ENCODE peak calls at places on chromosomes 3 and 15, in nine cellular contexts. H is uterus, Y is spleen, X is BJ, B is stomach, W is neural progenitor cell, U is HL-60, E is suprapubic skin, D is tibial nerve. C is an unnamed sample.

GRCh38 chr15:88257311-88257901 is 867 bp upstream of the NTRK3 start:
- DNase-seq in H (no peak), X (no peak), B (no peak), U (no peak), D (no peak), E (no peak), Y (no peak), W (peak; percentile 45), C (no peak)

GRCh38 chr15:90571063-90571541 is 41.4 kb downstream of the CRTC3 start:
- DNase-seq in U (no peak), E (peak; percentile 82), X (peak; percentile 40), H (no peak), B (no peak), D (no peak), Y (peak; percentile 75), W (no peak), C (no peak)

GRCh38 chr3:99730870-99731269 is 86.8 kb upstream of the CMSS1 start:
- DNase-seq in Y (no peak), X (no peak), D (no peak), W (no peak), E (no peak), H (no peak), U (no peak), B (no peak), C (no peak)

GRCh38 chr15:39624806-39625205 is 43.9 kb downstream of the THBS1 start:
- DNase-seq in E (no peak), H (peak; percentile 64), D (peak; percentile 17), Y (peak; percentile 78), W (no peak), U (no peak), X (peak; percentile 84), B (peak; percentile 39), C (peak; percentile 85)

GRCh38 chr3:183650554-183650953 is 15.1 kb downstream of the KLHL24 start:
- DNase-seq in H (no peak), B (no peak), W (no peak), X (no peak), E (no peak), U (no peak), D (no peak), Y (no peak), C (no peak)

GRCh38 chr3:175792245-175792644 is 933.1 kb downstream of the NAALADL2 start:
- DNase-seq in Y (no peak), E (no peak), B (no peak), H (no peak), D (no peak), U (no peak), X (no peak), W (no peak), C (no peak)

GRCh38 chr15:38217181-38217580 is 35.5 kb upstream of the SPRED1 start:
- DNase-seq in Y (no peak), B (no peak), D (no peak), W (no peak), X (no peak), E (no peak), H (no peak), U (no peak), C (peak; percentile 69)

GRCh38 chr3:64268926-64269325 is 43.7 kb upstream of the PRICKLE2 start:
- DNase-seq in Y (no peak), X (no peak), U (no peak), D (no peak), H (no peak), W (no peak), E (no peak), B (no peak), C (no peak)

DNA sequence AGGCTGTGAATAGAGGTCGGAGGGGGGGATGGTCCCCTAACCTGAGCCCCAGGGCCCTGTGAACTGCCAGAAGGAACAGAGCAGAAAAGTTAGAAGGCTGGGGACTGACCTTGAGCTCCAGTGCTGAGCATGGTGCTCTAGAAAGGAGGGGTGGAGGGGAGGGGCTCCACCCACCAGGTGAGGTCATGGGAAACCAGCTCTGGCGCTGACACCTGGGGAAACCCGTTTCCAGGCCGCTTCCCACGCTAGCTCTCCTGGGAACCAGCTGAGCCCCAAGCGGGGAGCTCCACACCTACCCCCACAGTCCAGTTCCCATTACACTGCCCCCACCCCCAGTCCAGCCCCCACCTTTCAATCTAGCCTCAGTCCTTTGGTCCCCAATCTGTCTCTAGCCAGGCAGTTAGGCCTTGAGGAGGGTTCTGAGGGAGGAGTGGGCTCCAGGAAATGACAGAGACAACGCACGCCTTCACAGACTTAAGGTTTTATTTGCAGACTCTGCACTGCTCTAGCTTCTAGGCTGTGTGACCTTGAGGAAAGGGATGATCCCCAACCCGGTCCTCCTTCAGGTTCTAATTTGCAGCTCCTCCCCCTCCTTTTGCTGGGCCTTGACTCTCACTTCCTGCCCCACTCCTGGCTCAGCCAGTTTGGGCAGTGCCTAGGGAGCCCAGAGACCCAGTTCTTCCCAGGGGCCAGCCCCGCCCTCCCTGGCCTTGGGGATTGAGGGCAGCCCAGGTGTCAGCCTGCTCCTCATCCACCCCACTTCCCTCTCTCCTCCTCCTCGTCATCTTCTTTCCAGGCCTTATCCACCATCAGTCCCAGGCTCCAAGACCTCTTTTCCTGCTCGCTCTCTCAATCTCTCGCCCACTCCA is 2.1 kb downstream of the RHOV start:
- DNase-seq in B (peak; percentile 85), X (no peak), D (no peak), U (no peak), Y (no peak), W (no peak), H (no peak), E (no peak), C (peak; percentile 94)
- H3K4me3 ChIP-seq in B (no peak overlapping the region), X (no peak overlapping the region), D (no peak overlapping the region), U (no peak overlapping the region), Y (no peak overlapping the region), W (no peak overlapping the region), H (no peak overlapping the region), E (peak overlapping the region; percentile 65), C (peak overlapping the region; percentile 70)

GRCh38 chr15:26771917-26772587 is 814 bp downstream of the GABRB3 start:
- DNase-seq in Y (no peak), W (no peak), U (no peak), B (no peak), X (no peak), E (no peak), D (no peak), H (no peak), C (no peak)

GRCh38 chr15:26773917-26774316 is 1.1 kb upstream of the GABRB3 start:
- DNase-seq in X (no peak), Y (no peak), H (no peak), U (no peak), B (no peak), D (no peak), E (no peak), W (peak; percentile 69), C (no peak)

GRCh38 chr15:26771168-26771916 is 1.5 kb downstream of the GABRB3 start:
- DNase-seq in H (no peak), D (no peak), Y (no peak), E (no peak), U (no peak), X (no peak), B (peak; percentile 35), W (peak; percentile 94), C (no peak)

GRCh38 chr15:26772588-26773484 is at the start of gene GABRB3:
- DNase-seq in W (peak; percentile 89), X (no peak), Y (no peak), B (peak; percentile 69), E (no peak), D (no peak), U (no peak), H (no peak), C (no peak)

GRCh38 chr15:26773485-26773877 is 615 bp upstream of the GABRB3 start:
- DNase-seq in E (no peak), W (peak; percentile 52), Y (no peak), U (no peak), D (no peak), B (no peak), X (no peak), H (no peak), C (no peak)
- H3K27me3 ChIP-seq in E (peaks cover 48% of the 10 kb centered on the region), W (peaks cover 11% of the 10 kb centered on the region), Y (peaks cover 40% of the 10 kb centered on the region), U (peaks cover 12% of the 10 kb centered on the region), D (peaks cover 46% of the 10 kb centered on the region), B (peaks cover 62% of the 10 kb centered on the region), X (no peaks in the 10 kb centered on the region), H (no peaks in the 10 kb centered on the region), C (peaks cover 3% of the 10 kb centered on the region)

GRCh38 chr3:167712445-167712844 is 22.2 kb downstream of the PDCD10 start:
- DNase-seq in W (no peak), D (no peak), B (no peak), E (no peak), Y (no peak), H (no peak), X (no peak), U (no peak), C (no peak)

GRCh38 chr3:167716920-167717319 is 17.8 kb downstream of the PDCD10 start:
- DNase-seq in X (no peak), D (no peak), E (no peak), Y (no peak), H (no peak), B (no peak), U (no peak), W (no peak), C (no peak)

GRCh38 chr3:167711439-167711838 is 23.3 kb downstream of the PDCD10 start:
- DNase-seq in D (no peak), U (no peak), X (no peak), W (no peak), Y (no peak), H (no peak), E (no peak), B (no peak), C (no peak)

GRCh38 chr3:167718582-167718981 is 16.1 kb downstream of the PDCD10 start:
- DNase-seq in H (no peak), D (no peak), E (no peak), W (no peak), X (no peak), Y (no peak), U (no peak), B (no peak), C (no peak)

DNA sequence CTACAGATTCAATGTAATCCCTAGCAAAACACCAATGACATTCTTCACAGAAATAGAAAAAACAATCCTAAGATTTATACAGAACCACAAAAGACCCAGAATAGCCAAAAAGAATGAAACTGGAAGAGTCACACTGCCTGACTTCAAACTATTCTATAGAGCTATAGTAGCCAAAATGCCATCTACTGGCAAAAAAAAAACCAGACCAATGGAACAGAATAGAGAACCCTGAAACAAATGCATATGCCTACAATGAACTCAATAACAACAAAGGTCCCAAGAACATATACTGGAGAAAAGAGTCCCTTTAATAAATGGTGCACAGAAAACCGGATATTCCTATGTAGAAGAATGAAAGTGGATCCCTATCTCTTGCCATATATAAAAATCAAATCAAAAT is 19.8 kb downstream of the PDCD10 start:
- DNase-seq in W (no peak), X (no peak), D (no peak), U (no peak), Y (no peak), E (no peak), H (no peak), B (no peak), C (no peak)
- TF ChIP-seq CTCF in W (no peak), X (no peak), D (no peak), U (no peak), Y (no peak), E (no peak), H (no peak), B (no peak), C (no peak)

GRCh38 chr15:63601727-63602185 is 4.6 kb downstream of the FBXL22 start:
- DNase-seq in H (no peak), U (no peak), W (no peak), E (no peak), Y (no peak), D (no peak), B (no peak), X (no peak), C (no peak)

GRCh38 chr15:63601026-63601726 is 4.0 kb downstream of the FBXL22 start:
- DNase-seq in W (peak; percentile 59), X (no peak), B (no peak), U (peak; percentile 56), E (peak; percentile 74), Y (peak; percentile 91), D (no peak), H (no peak), C (no peak)

GRCh38 chr15:63600001-63600645 is 2.9 kb downstream of the FBXL22 start:
- DNase-seq in E (no peak), Y (no peak), X (no peak), U (peak; percentile 25), D (no peak), B (no peak), W (peak; percentile 61), H (no peak), C (no peak)

GRCh38 chr15:63599401-63600000 is 2.3 kb downstream of the FBXL22 start:
- DNase-seq in E (peak; percentile 79), B (peak; percentile 88), X (no peak), U (peak; percentile 75), H (peak; percentile 67), W (peak; percentile 48), Y (peak; percentile 90), D (no peak), C (peak; percentile 73)

GRCh38 chr15:63600646-63601025 is 3.4 kb downstream of the FBXL22 start:
- DNase-seq in E (peak; percentile 90), U (peak; percentile 87), B (peak; percentile 94), Y (peak; percentile 98), H (peak; percentile 78), D (peak; percentile 65), W (peak; percentile 87), X (peak; percentile 67), C (peak; percentile 75)
- H3K4me3 ChIP-seq in E (peak overlapping the region; percentile 93), U (peak overlapping the region; percentile 73), B (peak overlapping the region; percentile 83), Y (peak overlapping the region; percentile 76), H (peak overlapping the region; percentile 51), D (peak overlapping the region; percentile 61), W (peak overlapping the region; percentile 62), X (peak overlapping the region; percentile 81), C (peak overlapping the region; percentile 81)

C was measured in bronchial epithelial cell.